ENCODE peak calls at places on chromosomes 5 and 9, in five cellular contexts. L is activated B cell treated with CpG ODN at 0.5 μM for 24 hours, S is psoas muscle, F is upper lobe of right lung, M is cardiac muscle cell. H is an unnamed sample.

GRCh38 chr5:132283423-132284043 is 10.7 kb upstream of the SLC22A4 start:
- DNase-seq in L (no peak), F (no peak), M (peak), S (no peak), H (no peak)

GRCh38 chr9:123111977-123112869 is 78.8 kb downstream of the GPR21 start:
- DNase-seq in S (peak), M (peak), F (no peak), L (no peak), H (peak)

GRCh38 chr5:78610633-78611032 is 37.9 kb downstream of the LHFPL2 start:
- DNase-seq in L (no peak), S (no peak), F (no peak), M (no peak), H (no peak)

GRCh38 chr5:140986117-140986521 is 19.8 kb downstream of the PCDHAC2 start:
- DNase-seq in S (no peak), F (no peak), L (no peak), M (no peak), H (no peak)

GRCh38 chr5:175713930-175714329 is 56.1 kb downstream of the HRH2 start:
- DNase-seq in F (peak), M (no peak), L (no peak), S (no peak), H (no peak)

GRCh38 chr5:141172381-141173204 is at the start of gene PCDHB7:
- DNase-seq in F (no peak), S (no peak), L (no peak), M (peak), H (no peak)

GRCh38 chr9:117276444-117276843 is 138.4 kb downstream of the ASTN2 start:
- DNase-seq in L (no peak), S (no peak), F (no peak), M (no peak), H (no peak)

GRCh38 chr5:176817864-176818377 is 7.6 kb downstream of the UNC5A start:
- DNase-seq in F (no peak), S (no peak), M (peak), L (no peak), H (no peak)

GRCh38 chr5:23257656-23258055 is 249.8 kb upstream of the PRDM9 start:
- DNase-seq in M (no peak), F (no peak), L (no peak), S (no peak), H (no peak)

GRCh38 chr5:158502686-158503085 is 597.0 kb downstream of the EBF1 start:
- DNase-seq in M (no peak), F (no peak), L (no peak), S (no peak), H (peak)

GRCh38 chr5:41641621-41642020 is 131.2 kb upstream of the PLCXD3 start:
- DNase-seq in M (peak), S (no peak), F (no peak), L (no peak), H (no peak)

GRCh38 chr9:108842610-108843295 is 13.0 kb downstream of the ACTL7B start:
- DNase-seq in F (no peak), L (no peak), M (no peak), S (no peak), H (no peak)

GRCh38 chr5:136013559-136013958 is 15.2 kb upstream of the TGFBI start:
- DNase-seq in S (no peak), F (no peak), L (no peak), M (no peak), H (no peak)

GRCh38 chr9:9998491-9999287 is 614.1 kb downstream of the PTPRD start:
- DNase-seq in M (no peak), F (no peak), S (no peak), L (no peak), H (no peak)

GRCh38 chr5:1176473-1177391 is 24.7 kb upstream of the SLC6A19 start:
- DNase-seq in M (no peak), S (peak), L (no peak), F (no peak), H (peak)

GRCh38 chr5:74201334-74202081 is 439.0 kb downstream of the ENC1 start:
- DNase-seq in M (peak), L (no peak), S (peak), F (no peak), H (peak)

GRCh38 chr9:13956107-13956506 is 357.8 kb downstream of the NFIB start:
- DNase-seq in F (no peak), L (no peak), M (no peak), S (no peak), H (no peak)

GRCh38 chr9:135582966-135583685 is 21.6 kb downstream of the PAEP start:
- DNase-seq in F (no peak), M (no peak), L (no peak), S (no peak), H (no peak)

GRCh38 chr5:133245191-133246052 is 193.6 kb downstream of the HSPA4 start:
- DNase-seq in L (no peak), M (peak), S (no peak), F (no peak), H (no peak)

GRCh38 chr9:133768859-133769510 is 30.8 kb upstream of the SARDH start:
- DNase-seq in M (no peak), S (peak), L (no peak), F (peak), H (no peak)

GRCh38 chr5:72286798-72287197 is 33.2 kb downstream of the MRPS27 start:
- DNase-seq in S (no peak), F (no peak), M (no peak), L (no peak), H (no peak)

GRCh38 chr9:113520109-113520642 is 56.6 kb downstream of the RGS3 start:
- DNase-seq in M (no peak), L (no peak), F (no peak), S (no peak), H (no peak)

GRCh38 chr9:134532084-134532483 is 109.5 kb upstream of the COL5A1 start:
- DNase-seq in L (no peak), S (no peak), F (peak), M (no peak), H (no peak)

GRCh38 chr5:158163836-158164572 is 305.1 kb upstream of the CLINT1 start:
- DNase-seq in L (no peak), F (no peak), M (peak), S (no peak), H (no peak)

GRCh38 chr9:690517-691111 is 150.9 kb upstream of the DMRT1 start:
- DNase-seq in F (no peak), S (no peak), M (no peak), L (no peak), H (no peak)

GRCh38 chr5:125399885-125400284 is 653.4 kb upstream of the ZNF608 start:
- DNase-seq in L (no peak), F (no peak), S (no peak), M (no peak), H (no peak)

GRCh38 chr5:60883229-60883628 is 39.2 kb upstream of the ELOVL7 start:
- DNase-seq in M (peak), L (no peak), F (no peak), S (no peak), H (no peak)
- TF ChIP-seq CTCF in M (peak), L (no peak), F (peak), S (no peak), H (peak)

DNA sequence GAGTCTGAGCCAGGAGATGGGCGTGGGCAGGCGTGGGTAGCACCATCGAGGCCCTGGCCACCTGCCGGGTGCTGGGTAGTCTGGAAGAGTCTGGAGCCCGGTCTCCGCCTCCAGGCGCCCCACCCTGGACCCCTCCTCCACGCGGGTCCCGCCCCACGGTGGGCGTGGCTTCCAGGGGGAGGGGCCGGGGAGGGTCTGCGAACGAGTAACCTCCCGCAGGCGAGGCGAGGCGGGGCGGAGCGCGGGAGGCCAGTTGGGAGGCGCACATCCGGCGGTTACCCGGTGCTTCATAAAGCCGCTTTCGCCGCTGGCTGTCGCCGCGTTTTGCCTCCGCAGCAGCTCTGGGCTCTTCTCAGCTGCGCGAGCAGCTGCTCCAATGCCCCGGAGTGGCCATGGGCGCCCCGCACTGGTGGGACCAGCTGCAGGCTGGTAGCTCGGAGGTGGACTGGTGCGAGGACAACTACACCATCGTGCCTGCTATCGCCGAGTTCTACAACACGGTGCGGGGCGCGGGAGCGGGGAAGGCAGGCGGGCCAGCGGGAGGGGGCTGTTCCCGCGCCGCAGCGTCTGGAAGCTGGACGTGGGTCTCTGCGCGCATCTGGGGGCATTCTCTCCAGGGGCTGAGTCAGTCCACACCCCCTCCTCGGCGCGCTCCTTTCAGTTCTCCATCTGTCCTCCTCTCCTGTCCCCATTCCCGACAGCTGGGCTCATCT is at the start of gene ACER2:
- DNase-seq in F (peak), S (peak), L (peak), M (peak), H (peak)
- TF ChIP-seq CTCF in F (no peak), S (peak), L (no peak), M (peak), H (peak)

GRCh38 chr5:107103522-107103921 is 567.2 kb downstream of the EFNA5 start:
- DNase-seq in L (no peak), F (no peak), M (no peak), S (no peak), H (no peak)

GRCh38 chr5:107104040-107104773 is 566.5 kb downstream of the EFNA5 start:
- DNase-seq in F (no peak), M (no peak), S (no peak), L (no peak), H (no peak)

GRCh38 chr5:107108111-107108510 is 562.6 kb downstream of the EFNA5 start:
- DNase-seq in F (no peak), M (no peak), S (no peak), L (no peak), H (no peak)

GRCh38 chr5:107100121-107100520 is 570.6 kb downstream of the EFNA5 start:
- DNase-seq in L (no peak), F (no peak), M (no peak), S (no peak), H (no peak)

GRCh38 chr5:107104774-107105050 is 566.0 kb downstream of the EFNA5 start:
- DNase-seq in S (peak), L (no peak), F (no peak), M (no peak), H (no peak)
- TF ChIP-seq CTCF in S (peak), L (no peak), F (no peak), M (no peak), H (peak)

GRCh38 chr5:35436441-35437057 is 181.1 kb upstream of the SPEF2 start:
- DNase-seq in M (peak), S (no peak), F (no peak), L (no peak), H (no peak)
- TF ChIP-seq CTCF in M (peak), S (peak), F (peak), L (no peak), H (peak)

GRCh38 chr9:126775926-126776325 is 28.9 kb upstream of the ZBTB43 start:
- DNase-seq in L (no peak), M (no peak), S (no peak), F (no peak), H (no peak)
- TF ChIP-seq CTCF in L (no peak), M (no peak), S (no peak), F (no peak), H (no peak)

DNA sequence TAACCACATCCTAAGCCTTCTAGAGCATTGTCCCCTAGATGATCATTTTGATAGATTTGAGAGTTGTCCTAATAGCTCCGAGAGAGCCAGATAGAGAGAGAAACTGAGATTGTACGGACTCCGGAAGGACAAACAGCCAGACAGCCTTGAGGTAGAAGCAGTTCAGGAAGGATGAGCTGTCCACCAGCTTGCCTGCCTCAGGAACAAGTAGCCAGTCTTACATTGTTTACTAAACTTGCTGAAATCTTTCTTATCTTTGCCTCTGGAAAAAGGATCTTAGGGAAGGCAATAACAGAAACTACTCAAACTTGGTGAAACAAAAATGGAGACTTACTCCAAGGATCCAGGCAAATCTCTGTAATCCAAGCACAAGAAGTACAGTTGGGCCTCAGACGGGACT is 39.0 kb upstream of the SAP30L start:
- DNase-seq in L (no peak), F (no peak), M (no peak), S (no peak), H (no peak)
- TF ChIP-seq CTCF in L (no peak), F (no peak), M (no peak), S (no peak), H (no peak)

DNA sequence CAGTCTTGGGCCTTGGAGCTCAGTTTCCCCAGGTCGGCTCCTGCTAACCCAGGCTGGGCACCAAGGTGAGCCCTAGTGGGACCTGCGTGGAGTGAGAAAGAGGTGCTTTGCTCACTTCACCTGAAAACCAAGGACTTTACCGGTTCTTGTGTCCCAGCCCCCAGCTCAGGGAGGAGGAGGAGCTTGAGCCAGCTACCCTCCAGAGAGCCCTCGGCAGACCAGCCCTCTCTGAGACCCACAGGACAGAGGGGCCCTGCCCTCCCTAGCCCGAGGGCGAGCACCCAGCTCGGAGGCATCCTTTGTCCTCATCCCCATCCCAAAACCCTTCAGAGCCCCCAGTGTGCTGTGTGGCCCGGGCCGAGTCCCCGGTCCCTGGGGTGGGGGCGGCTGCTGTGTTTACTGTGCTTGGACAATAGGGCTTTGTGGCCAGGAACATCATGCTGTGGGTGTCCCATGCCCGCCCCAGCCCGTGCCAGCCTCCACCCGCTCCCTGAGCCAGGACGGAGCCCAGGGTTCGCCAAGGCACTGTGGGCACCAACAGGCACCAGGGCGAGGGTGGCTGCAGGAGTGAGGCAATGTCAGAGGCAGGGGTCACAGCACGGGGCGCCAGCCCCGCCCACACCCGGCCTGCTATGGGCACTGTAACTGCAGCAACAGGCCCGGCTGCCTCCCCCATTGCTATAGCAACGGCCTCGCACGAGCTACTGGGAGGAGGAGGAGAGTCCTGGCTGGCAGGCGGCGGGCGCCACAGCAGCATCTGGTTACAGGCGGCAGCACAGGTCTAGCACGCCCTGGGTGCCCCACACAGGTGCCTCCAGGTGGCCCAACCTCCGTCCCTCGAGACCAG is 2.7 kb downstream of the ABCA2 start:
- DNase-seq in M (no peak), L (peak), S (no peak), F (no peak), H (no peak)
- TF ChIP-seq CTCF in M (no peak), L (no peak), S (no peak), F (no peak), H (no peak)